ENCODE peak calls at places on chromosome 3, in four cellular contexts. One of them, this sample, is unnamed.

GRCh38 chr3:8888296-8888915 is 74.9 kb downstream of the RAD18 start:
- DNase-seq in HEK293T: no peak
- DNase-seq in HepG2: no peak
- DNase-seq in K562: no peak
- DNase-seq in this sample: no peak

GRCh38 chr3:148223266-148223665 is 474.4 kb upstream of the AGTR1 start:
- DNase-seq in HEK293T: no peak
- DNase-seq in HepG2: no peak
- DNase-seq in K562: no peak
- DNase-seq in this sample: no peak

GRCh38 chr3:138296639-138297038 is 33.0 kb downstream of the NME9 start:
- DNase-seq in HEK293T: no peak
- DNase-seq in HepG2: no peak
- DNase-seq in K562: no peak
- DNase-seq in this sample: no peak

GRCh38 chr3:134527037-134527436 is 41.2 kb downstream of the CEP63 start:
- DNase-seq in HEK293T: peak
- DNase-seq in HepG2: peak
- DNase-seq in K562: peak
- DNase-seq in this sample: peak

GRCh38 chr3:156455839-156456238 is 99.1 kb downstream of the SSR3 start:
- DNase-seq in HEK293T: no peak
- DNase-seq in HepG2: peak
- DNase-seq in K562: peak
- DNase-seq in this sample: peak

GRCh38 chr3:149717391-149718056 is 34.8 kb downstream of the COMMD2 start:
- DNase-seq in HEK293T: peak
- DNase-seq in HepG2: peak
- DNase-seq in K562: peak
- DNase-seq in this sample: peak

GRCh38 chr3:80998022-80998421 is 763.4 kb downstream of the GBE1 start:
- DNase-seq in HEK293T: no peak
- DNase-seq in HepG2: no peak
- DNase-seq in K562: no peak
- DNase-seq in this sample: no peak

GRCh38 chr3:123648696-123649405 is 64.0 kb upstream of the HACD2 start:
- DNase-seq in HEK293T: no peak
- DNase-seq in HepG2: no peak
- DNase-seq in K562: no peak
- DNase-seq in this sample: no peak

GRCh38 chr3:5138214-5138981 is 16.3 kb downstream of the ARL8B start:
- DNase-seq in HEK293T: no peak
- DNase-seq in HepG2: peak
- DNase-seq in K562: no peak
- DNase-seq in this sample: no peak

GRCh38 chr3:45204136-45204535 is 22.0 kb downstream of the TMEM158 start:
- DNase-seq in HEK293T: no peak
- DNase-seq in HepG2: no peak
- DNase-seq in K562: no peak
- DNase-seq in this sample: no peak

GRCh38 chr3:53104762-53105161 is 25.5 kb downstream of the RFT1 start:
- DNase-seq in HEK293T: no peak
- DNase-seq in HepG2: no peak
- DNase-seq in K562: no peak
- DNase-seq in this sample: no peak

GRCh38 chr3:61043156-61043555 is 208.1 kb downstream of the FHIT start:
- DNase-seq in HEK293T: no peak
- DNase-seq in HepG2: no peak
- DNase-seq in K562: no peak
- DNase-seq in this sample: no peak

GRCh38 chr3:24299801-24300626 is 194.6 kb downstream of the THRB start:
- DNase-seq in HEK293T: no peak
- DNase-seq in HepG2: no peak
- DNase-seq in K562: peak
- DNase-seq in this sample: no peak

GRCh38 chr3:126679831-126680677 is 24.0 kb upstream of the CHCHD6 start:
- DNase-seq in HEK293T: no peak
- DNase-seq in HepG2: no peak
- DNase-seq in K562: no peak
- DNase-seq in this sample: no peak

GRCh38 chr3:10334042-10334441 is 13.1 kb upstream of the SEC13 start:
- DNase-seq in HEK293T: no peak
- DNase-seq in HepG2: no peak
- DNase-seq in K562: no peak
- DNase-seq in this sample: no peak

GRCh38 chr3:32422943-32423342 is 31.3 kb downstream of the CMTM7 start:
- DNase-seq in HEK293T: no peak
- DNase-seq in HepG2: no peak
- DNase-seq in K562: no peak
- DNase-seq in this sample: no peak

GRCh38 chr3:32420138-32420981 is 28.7 kb downstream of the CMTM7 start:
- DNase-seq in HEK293T: no peak
- DNase-seq in HepG2: peak
- DNase-seq in K562: no peak
- DNase-seq in this sample: peak

GRCh38 chr3:32421185-32421584 is 29.5 kb downstream of the CMTM7 start:
- DNase-seq in HEK293T: no peak
- DNase-seq in HepG2: no peak
- DNase-seq in K562: no peak
- DNase-seq in this sample: no peak

GRCh38 chr3:32421991-32422859 is 30.6 kb downstream of the CMTM7 start:
- DNase-seq in HEK293T: no peak
- DNase-seq in HepG2: no peak
- DNase-seq in K562: no peak
- DNase-seq in this sample: no peak

GRCh38 chr3:32419766-32420137 is 28.1 kb downstream of the CMTM7 start:
- DNase-seq in HEK293T: no peak
- DNase-seq in HepG2: no peak
- DNase-seq in K562: no peak
- DNase-seq in this sample: no peak
- TF ChIP-seq ELF4 in HEK293T: no peak
- TF ChIP-seq ELF4 in HepG2: no peak
- TF ChIP-seq ELF4 in K562: no peak
- TF ChIP-seq ELF4 in this sample: no peak

GRCh38 chr3:195224156-195224979 is 46.6 kb downstream of the XXYLT1 start:
- DNase-seq in HEK293T: no peak
- DNase-seq in HepG2: no peak
- DNase-seq in K562: no peak
- DNase-seq in this sample: no peak
- TF ChIP-seq ELF4 in HEK293T: no peak
- TF ChIP-seq ELF4 in HepG2: no peak
- TF ChIP-seq ELF4 in K562: no peak
- TF ChIP-seq ELF4 in this sample: no peak

GRCh38 chr3:57169106-57169505 is 4.0 kb upstream of the IL17RD start:
- DNase-seq in HEK293T: no peak
- DNase-seq in HepG2: no peak
- DNase-seq in K562: no peak
- DNase-seq in this sample: no peak
- TF ChIP-seq ELF4 in HEK293T: no peak
- TF ChIP-seq ELF4 in HepG2: no peak
- TF ChIP-seq ELF4 in K562: no peak
- TF ChIP-seq ELF4 in this sample: no peak

GRCh38 chr3:100316656-100317069 is 17.9 kb upstream of the NIT2 start:
- DNase-seq in HEK293T: peak
- DNase-seq in HepG2: peak
- DNase-seq in K562: peak
- DNase-seq in this sample: no peak
- TF ChIP-seq ELF4 in HEK293T: no peak
- TF ChIP-seq ELF4 in HepG2: no peak
- TF ChIP-seq ELF4 in K562: no peak
- TF ChIP-seq ELF4 in this sample: no peak

DNA sequence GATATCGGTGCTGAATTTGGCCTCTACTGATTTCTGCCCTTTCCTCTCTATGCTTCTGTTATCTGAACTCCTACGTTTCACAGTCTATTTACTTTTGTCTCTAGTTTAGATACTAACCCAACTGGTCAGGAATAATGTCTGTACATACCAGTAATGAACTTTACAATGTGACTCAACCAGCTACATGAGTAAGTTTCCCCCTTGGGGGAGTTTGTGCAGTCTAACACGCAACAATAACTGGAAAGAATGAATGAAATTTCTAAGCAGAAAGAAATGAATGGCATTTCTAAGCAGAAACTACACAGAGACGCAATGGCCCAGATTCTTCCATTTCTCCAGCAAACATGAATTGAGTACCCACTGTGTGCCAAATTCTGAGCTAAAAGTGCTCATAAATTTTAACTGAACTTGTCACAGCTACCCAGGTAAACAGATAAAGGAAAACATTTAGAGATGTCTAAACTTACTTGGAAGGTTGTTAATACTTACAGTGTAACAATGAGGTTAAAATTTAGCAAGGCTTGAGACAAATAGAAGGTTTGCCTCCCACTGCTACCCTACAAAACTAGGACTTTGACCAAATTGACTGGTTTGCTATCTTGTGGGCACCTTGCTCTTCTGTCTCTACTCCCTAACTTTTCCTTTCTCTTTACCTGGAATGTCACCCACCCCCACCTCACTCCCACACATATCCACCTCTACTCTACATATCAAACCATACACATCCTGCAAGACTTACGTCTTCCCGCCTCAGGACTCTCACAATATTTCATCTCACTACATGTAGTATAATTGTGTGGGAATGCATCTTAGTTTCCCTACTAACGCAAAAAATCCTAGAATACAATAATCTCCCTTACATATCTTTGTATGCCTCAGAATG is 11.7 kb downstream of the UPK1B start:
- DNase-seq in HEK293T: no peak
- DNase-seq in HepG2: peak
- DNase-seq in K562: no peak
- DNase-seq in this sample: no peak
- TF ChIP-seq ELF4 in HEK293T: no peak
- TF ChIP-seq ELF4 in HepG2: no peak
- TF ChIP-seq ELF4 in K562: no peak
- TF ChIP-seq ELF4 in this sample: no peak

GRCh38 chr3:182925944-182926337 is 54.4 kb downstream of the DCUN1D1 start:
- DNase-seq in HEK293T: no peak
- DNase-seq in HepG2: no peak
- DNase-seq in K562: no peak
- DNase-seq in this sample: no peak

GRCh38 chr3:182925330-182925943 is 54.9 kb downstream of the DCUN1D1 start:
- DNase-seq in HEK293T: no peak
- DNase-seq in HepG2: no peak
- DNase-seq in K562: no peak
- DNase-seq in this sample: no peak

GRCh38 chr3:182920515-182921084 is 59.7 kb downstream of the DCUN1D1 start:
- DNase-seq in HEK293T: peak
- DNase-seq in HepG2: no peak
- DNase-seq in K562: peak
- DNase-seq in this sample: peak

GRCh38 chr3:182919866-182920357 is 60.4 kb downstream of the DCUN1D1 start:
- DNase-seq in HEK293T: no peak
- DNase-seq in HepG2: no peak
- DNase-seq in K562: peak
- DNase-seq in this sample: no peak

GRCh38 chr3:182921665-182922355 is 58.5 kb downstream of the DCUN1D1 start:
- DNase-seq in HEK293T: no peak
- DNase-seq in HepG2: no peak
- DNase-seq in K562: no peak
- DNase-seq in this sample: no peak
- TF ChIP-seq ELF4 in HEK293T: no peak
- TF ChIP-seq ELF4 in HepG2: no peak
- TF ChIP-seq ELF4 in K562: no peak
- TF ChIP-seq ELF4 in this sample: no peak

GRCh38 chr3:42658091-42658770 is 4.7 kb downstream of the ZBTB47 start:
- DNase-seq in HEK293T: no peak
- DNase-seq in HepG2: no peak
- DNase-seq in K562: no peak
- DNase-seq in this sample: no peak
- TF ChIP-seq ELF4 in HEK293T: no peak
- TF ChIP-seq ELF4 in HepG2: no peak
- TF ChIP-seq ELF4 in K562: no peak
- TF ChIP-seq ELF4 in this sample: no peak

GRCh38 chr3:125061646-125062045 is 5.8 kb upstream of the HEG1 start:
- DNase-seq in HEK293T: no peak
- DNase-seq in HepG2: no peak
- DNase-seq in K562: no peak
- DNase-seq in this sample: no peak

GRCh38 chr3:125061170-125061569 is 5.4 kb upstream of the HEG1 start:
- DNase-seq in HEK293T: no peak
- DNase-seq in HepG2: no peak
- DNase-seq in K562: no peak
- DNase-seq in this sample: no peak

GRCh38 chr3:125058959-125059358 is 3.2 kb upstream of the HEG1 start:
- DNase-seq in HEK293T: no peak
- DNase-seq in HepG2: no peak
- DNase-seq in K562: no peak
- DNase-seq in this sample: no peak

GRCh38 chr3:125059488-125060245 is 3.9 kb upstream of the HEG1 start:
- DNase-seq in HEK293T: no peak
- DNase-seq in HepG2: no peak
- DNase-seq in K562: no peak
- DNase-seq in this sample: no peak

GRCh38 chr3:125062904-125063618 is 7.3 kb upstream of the HEG1 start:
- DNase-seq in HEK293T: no peak
- DNase-seq in HepG2: peak
- DNase-seq in K562: no peak
- DNase-seq in this sample: no peak
- TF ChIP-seq ELF4 in HEK293T: no peak
- TF ChIP-seq ELF4 in HepG2: no peak
- TF ChIP-seq ELF4 in K562: no peak
- TF ChIP-seq ELF4 in this sample: no peak

GRCh38 chr3:56899851-56900250 is 98.1 kb upstream of the ARHGEF3 start:
- DNase-seq in HEK293T: no peak
- DNase-seq in HepG2: no peak
- DNase-seq in K562: no peak
- DNase-seq in this sample: no peak
- TF ChIP-seq ELF4 in HEK293T: no peak
- TF ChIP-seq ELF4 in HepG2: no peak
- TF ChIP-seq ELF4 in K562: no peak
- TF ChIP-seq ELF4 in this sample: no peak